ENCODE peak calls at places on chromosome 19, in ten cellular contexts. B is psoas muscle, C is ascending aorta, H is cardiac muscle cell, Q is left ventricle myocardium inferior, F is sigmoid colon, T is NB4, I is heart right ventricle, N is hepatocyte, U is H1. G is an unnamed sample.

GRCh38 chr19:21587117-21587461 is 81.7 kb downstream of the ZNF429 start:
- DNase-seq in B (no peak), C (no peak), H (no peak), Q (peak; percentile 38), F (no peak), T (no peak), I (peak; percentile 24), N (no peak), U (no peak), G (no peak)

GRCh38 chr19:46606019-46606418 is 4.9 kb downstream of the CALM3 start:
- DNase-seq in B (no peak), C (no peak), H (no peak), Q (no peak), F (peak; percentile 59), T (peak; percentile 25), I (no peak), N (no peak), U (no peak), G (no peak)

GRCh38 chr19:18946918-18947317 is 5.9 kb upstream of the HOMER3 start:
- DNase-seq in B (no peak), C (no peak), H (no peak), Q (no peak), F (no peak), T (no peak), I (no peak), N (no peak), U (no peak), G (no peak)

GRCh38 chr19:28602675-28603298 is 610.2 kb downstream of the UQCRFS1 start:
- DNase-seq in B (no peak), C (no peak), H (no peak), Q (no peak), F (no peak), T (no peak), I (no peak), N (no peak), U (no peak), G (no peak)

GRCh38 chr19:2417881-2418406 is 9.4 kb downstream of the TIMM13 start:
- DNase-seq in B (no peak), C (no peak), H (no peak), Q (no peak), F (no peak), T (no peak), I (no peak), N (no peak), U (no peak), G (no peak)

GRCh38 chr19:3194063-3194702 is 8.5 kb downstream of the NCLN start:
- DNase-seq in B (no peak), C (no peak), H (no peak), Q (no peak), F (no peak), T (no peak), I (no peak), N (no peak), U (no peak), G (no peak)

GRCh38 chr19:48396010-48396870 is 2.8 kb downstream of the GRIN2D start:
- DNase-seq in B (no peak), C (no peak), H (no peak), Q (no peak), F (no peak), T (peak; percentile 61), I (no peak), N (no peak), U (no peak), G (no peak)

GRCh38 chr19:1119475-1120217 is 15.9 kb downstream of the GPX4 start:
- DNase-seq in B (peak; percentile 50), C (no peak), H (no peak), Q (no peak), F (peak; percentile 60), T (no peak), I (no peak), N (no peak), U (no peak), G (no peak)

GRCh38 chr19:45568732-45569131 is 15.9 kb downstream of the OPA3 start:
- DNase-seq in B (no peak), C (no peak), H (no peak), Q (no peak), F (no peak), T (no peak), I (no peak), N (peak; percentile 26), U (no peak), G (peak; percentile 98)

GRCh38 chr19:34667349-34668076 is 9.4 kb downstream of the SCGB2B2 start:
- DNase-seq in B (no peak), C (no peak), H (no peak), Q (no peak), F (no peak), T (peak; percentile 52), I (no peak), N (no peak), U (no peak), G (peak; percentile 15)

GRCh38 chr19:34666200-34666957 is 10.6 kb downstream of the SCGB2B2 start:
- DNase-seq in B (no peak), C (no peak), H (no peak), Q (no peak), F (no peak), T (no peak), I (no peak), N (no peak), U (no peak), G (no peak)

GRCh38 chr19:34669305-34669704 is 7.7 kb downstream of the SCGB2B2 start:
- DNase-seq in B (no peak), C (no peak), H (no peak), Q (no peak), F (no peak), T (no peak), I (no peak), N (no peak), U (no peak), G (no peak)

GRCh38 chr19:34664870-34665269 is 12.1 kb downstream of the SCGB2B2 start:
- DNase-seq in B (no peak), C (no peak), H (no peak), Q (no peak), F (no peak), T (no peak), I (no peak), N (no peak), U (no peak), G (no peak)

GRCh38 chr19:34666958-34667265 is 10.0 kb downstream of the SCGB2B2 start:
- DNase-seq in B (no peak), C (no peak), H (no peak), Q (no peak), F (no peak), T (no peak), I (no peak), N (no peak), U (no peak), G (no peak)
- H3K4me3 ChIP-seq in B (peak overlapping the region; percentile 67), C (no peak overlapping the region), H (no peak overlapping the region), Q (peak overlapping the region; percentile 55), F (no peak overlapping the region), T (peak overlapping the region; percentile 63), I (no peak overlapping the region), N (no peak overlapping the region), U (no peak overlapping the region), G (no peak overlapping the region)

DNA sequence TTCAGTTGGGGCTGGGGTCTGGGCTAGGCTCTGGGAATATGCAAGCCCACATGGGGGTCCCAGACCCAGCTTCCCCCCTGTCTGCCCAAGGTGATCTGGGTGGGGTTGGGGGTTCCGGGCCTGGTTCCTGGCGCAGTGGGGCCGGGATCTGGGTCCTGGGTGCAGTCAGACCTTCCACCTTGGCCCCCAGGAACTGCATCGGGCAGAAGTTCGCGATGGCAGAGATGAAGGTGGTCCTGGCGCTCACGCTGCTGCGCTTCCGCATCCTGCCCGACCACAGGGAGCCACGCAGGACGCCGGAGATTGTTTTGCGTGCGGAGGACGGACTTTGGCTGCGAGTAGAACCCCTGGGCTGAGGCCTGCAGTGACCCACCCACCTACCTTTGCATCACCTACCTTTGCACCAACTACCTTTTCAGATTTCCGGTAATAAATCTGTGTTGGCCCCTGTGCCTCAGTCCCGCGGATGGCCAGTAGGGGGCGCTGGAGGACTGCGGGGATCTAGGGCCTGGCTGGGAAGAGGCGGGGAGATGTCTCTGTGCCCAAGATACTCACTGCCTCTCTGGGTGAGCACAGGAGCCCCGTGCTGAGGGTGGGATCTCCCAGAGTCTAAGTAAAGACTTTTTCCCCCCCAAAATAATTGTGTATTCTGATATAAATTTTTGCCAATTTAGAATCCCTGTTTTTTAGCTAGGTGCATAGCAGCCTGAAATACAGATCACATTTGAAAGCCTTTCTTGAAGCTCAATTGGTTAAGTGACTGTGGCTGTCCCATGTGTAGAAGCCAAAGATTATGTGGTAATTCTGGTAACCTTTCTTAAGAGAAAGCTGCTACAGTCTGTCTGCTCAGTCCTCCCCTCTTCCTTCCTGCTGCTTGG is 11.5 kb upstream of the CYP4F3 start:
- DNase-seq in B (peak; percentile 85), C (peak; percentile 12), H (no peak), Q (peak; percentile 80), F (peak; percentile 87), T (peak; percentile 76), I (peak; percentile 75), N (no peak), U (no peak), G (peak; percentile 40)
- TF ChIP-seq CTCF in B (peak; percentile 68), C (peak; percentile 91), H (peak; percentile 96), Q (peak; percentile 96), F (peak; percentile 98), T (peak; percentile 86), I (peak; percentile 99), N (peak; percentile 22), U (peak; percentile 65), G (peak; percentile 82)

DNA sequence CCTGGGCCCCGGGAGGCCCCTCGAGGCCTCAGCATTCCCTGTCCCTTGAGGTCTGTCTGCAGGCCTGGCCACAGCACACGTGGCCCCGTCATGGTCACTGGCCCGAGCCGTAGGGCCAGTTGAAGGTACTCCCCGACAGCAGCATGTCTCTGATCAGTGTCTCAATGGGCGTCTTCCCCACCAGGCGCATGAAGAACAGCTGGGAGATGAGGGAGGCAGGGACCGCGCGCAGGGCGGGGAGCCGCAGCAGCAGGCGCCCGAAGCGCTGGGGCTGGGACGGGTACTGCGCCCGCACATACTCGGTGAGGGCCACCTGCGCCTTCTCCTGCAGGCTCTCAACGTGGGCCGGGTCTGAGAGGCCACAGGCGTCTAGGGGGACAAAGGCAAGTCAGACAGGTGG is 6.2 kb downstream of the OCEL1 start:
- DNase-seq in B (no peak), C (no peak), H (no peak), Q (no peak), F (no peak), T (no peak), I (no peak), N (no peak), U (no peak), G (no peak)
- H3K4me3 ChIP-seq in B (no peak overlapping the region), C (no peak overlapping the region), H (no peak overlapping the region), Q (no peak overlapping the region), F (no peak overlapping the region), T (no peak overlapping the region), I (no peak overlapping the region), N (no peak overlapping the region), U (no peak overlapping the region), G (no peak overlapping the region)

DNA sequence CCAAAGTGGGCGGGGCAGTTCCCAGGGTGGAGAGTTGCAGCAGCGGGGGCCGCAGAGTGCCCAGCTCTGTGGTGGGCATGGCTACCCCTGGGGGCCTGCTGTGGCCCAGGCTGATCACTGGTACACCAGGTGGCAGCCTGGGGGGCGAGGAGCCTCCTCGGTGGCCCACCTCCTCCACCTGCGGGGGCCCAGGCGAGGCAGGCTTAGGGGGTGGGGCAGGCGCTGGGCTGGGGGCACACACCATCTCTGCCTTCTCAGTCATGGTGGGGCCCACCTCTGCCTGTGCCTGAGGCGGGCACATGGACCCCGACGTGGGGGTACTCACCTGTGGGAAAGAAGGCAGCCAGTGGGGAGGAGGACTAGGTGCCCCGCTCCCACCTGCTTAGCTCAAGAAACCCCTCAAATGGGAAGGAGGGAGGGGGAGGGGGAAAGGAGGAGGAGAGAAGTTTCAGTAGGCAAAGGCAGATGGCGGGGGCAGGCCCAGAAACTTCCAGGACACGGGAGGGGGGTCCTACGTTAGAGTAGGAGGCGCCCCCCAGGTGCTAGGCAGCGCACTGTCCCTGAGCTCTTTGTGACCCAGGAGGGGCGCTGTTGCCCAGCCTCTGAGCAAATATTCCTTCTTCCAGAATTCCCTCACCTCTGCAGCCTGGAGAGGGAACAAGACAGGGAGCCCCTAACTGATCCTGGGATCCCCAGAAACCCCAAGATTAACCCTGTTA is 1.6 kb downstream of the LYL1 start:
- DNase-seq in B (no peak), C (no peak), H (no peak), Q (no peak), F (no peak), T (peak; percentile 59), I (no peak), N (no peak), U (no peak), G (no peak)
- TF ChIP-seq CTCF in B (peak; percentile 19), C (no peak), H (peak; percentile 29), Q (peak; percentile 39), F (no peak), T (peak; percentile 47), I (peak; percentile 22), N (peak; percentile 20), U (peak; percentile 72), G (peak; percentile 24)